ENCODE peak calls at places on chromosomes 7 and 10, in four cellular contexts. One of them, this sample, is unnamed.

GRCh38 chr7:1457059-1457948 is 2.0 kb downstream of the MICALL2 start:
- DNase-seq in right atrium auricular region: no peak
- DNase-seq in endodermal cell: no peak
- DNase-seq in CD8-positive, alpha-beta T cell: no peak
- DNase-seq in this sample: peak; percentile 46

GRCh38 chr7:28190077-28190476 is 9.5 kb upstream of the JAZF1 start:
- DNase-seq in right atrium auricular region: no peak
- DNase-seq in endodermal cell: no peak
- DNase-seq in CD8-positive, alpha-beta T cell: no peak
- DNase-seq in this sample: no peak

GRCh38 chr10:3331680-3332230 is 159.2 kb upstream of the PITRM1 start:
- DNase-seq in right atrium auricular region: no peak
- DNase-seq in endodermal cell: peak; percentile 31
- DNase-seq in CD8-positive, alpha-beta T cell: no peak
- DNase-seq in this sample: no peak

GRCh38 chr10:133272301-133272963 is 4.2 kb downstream of the ADAM8 start:
- DNase-seq in right atrium auricular region: no peak
- DNase-seq in endodermal cell: no peak
- DNase-seq in CD8-positive, alpha-beta T cell: no peak
- DNase-seq in this sample: no peak

GRCh38 chr7:18361756-18362155 is 133.8 kb upstream of the HDAC9 start:
- DNase-seq in right atrium auricular region: no peak
- DNase-seq in endodermal cell: peak; percentile 85
- DNase-seq in CD8-positive, alpha-beta T cell: no peak
- DNase-seq in this sample: peak; percentile 38

GRCh38 chr10:129760003-129760315 is 204.1 kb downstream of the EBF3 start:
- DNase-seq in right atrium auricular region: peak; percentile 40
- DNase-seq in endodermal cell: peak; percentile 18
- DNase-seq in CD8-positive, alpha-beta T cell: peak; percentile 34
- DNase-seq in this sample: peak; percentile 11

GRCh38 chr10:23439920-23440875 is 1.3 kb downstream of the OTUD1 start:
- DNase-seq in right atrium auricular region: no peak
- DNase-seq in endodermal cell: peak; percentile 78
- DNase-seq in CD8-positive, alpha-beta T cell: peak; percentile 63
- DNase-seq in this sample: peak; percentile 42

GRCh38 chr7:108244110-108244509 is 113.9 kb upstream of the LAMB4 start:
- DNase-seq in right atrium auricular region: no peak
- DNase-seq in endodermal cell: no peak
- DNase-seq in CD8-positive, alpha-beta T cell: no peak
- DNase-seq in this sample: no peak

GRCh38 chr10:103476046-103476768 is 2.8 kb downstream of the CALHM3 start:
- DNase-seq in right atrium auricular region: no peak
- DNase-seq in endodermal cell: peak; percentile 90
- DNase-seq in CD8-positive, alpha-beta T cell: no peak
- DNase-seq in this sample: no peak

GRCh38 chr10:99930731-99931550 is 78.8 kb downstream of the DNMBP start:
- DNase-seq in right atrium auricular region: no peak
- DNase-seq in endodermal cell: peak; percentile 71
- DNase-seq in CD8-positive, alpha-beta T cell: no peak
- DNase-seq in this sample: peak; percentile 94

GRCh38 chr10:19638873-19639233 is 177.4 kb upstream of the PLXDC2 start:
- DNase-seq in right atrium auricular region: no peak
- DNase-seq in endodermal cell: no peak
- DNase-seq in CD8-positive, alpha-beta T cell: no peak
- DNase-seq in this sample: no peak

GRCh38 chr7:94276046-94276445 is 118.6 kb upstream of the COL1A2 start:
- DNase-seq in right atrium auricular region: no peak
- DNase-seq in endodermal cell: no peak
- DNase-seq in CD8-positive, alpha-beta T cell: no peak
- DNase-seq in this sample: no peak

GRCh38 chr7:113128028-113128427 is 9.7 kb upstream of the SMIM30 start:
- DNase-seq in right atrium auricular region: no peak
- DNase-seq in endodermal cell: no peak
- DNase-seq in CD8-positive, alpha-beta T cell: no peak
- DNase-seq in this sample: no peak

GRCh38 chr10:6678211-6678803 is 98.2 kb upstream of the PRKCQ start:
- DNase-seq in right atrium auricular region: no peak
- DNase-seq in endodermal cell: peak; percentile 86
- DNase-seq in CD8-positive, alpha-beta T cell: peak; percentile 75
- DNase-seq in this sample: peak; percentile 62

GRCh38 chr7:55339033-55339995 is 25.8 kb upstream of the LANCL2 start:
- DNase-seq in right atrium auricular region: no peak
- DNase-seq in endodermal cell: no peak
- DNase-seq in CD8-positive, alpha-beta T cell: no peak
- DNase-seq in this sample: no peak

GRCh38 chr10:132872658-132873057 is 69.7 kb downstream of the CFAP46 start:
- DNase-seq in right atrium auricular region: no peak
- DNase-seq in endodermal cell: no peak
- DNase-seq in CD8-positive, alpha-beta T cell: no peak
- DNase-seq in this sample: no peak

GRCh38 chr7:44057181-44057848 is 8.1 kb downstream of the PGAM2 start:
- DNase-seq in right atrium auricular region: no peak
- DNase-seq in endodermal cell: no peak
- DNase-seq in CD8-positive, alpha-beta T cell: no peak
- DNase-seq in this sample: no peak

GRCh38 chr10:80126876-80127275 is 5.7 kb upstream of the PLAC9 start:
- DNase-seq in right atrium auricular region: peak; percentile 58
- DNase-seq in endodermal cell: peak; percentile 73
- DNase-seq in CD8-positive, alpha-beta T cell: no peak
- DNase-seq in this sample: no peak

GRCh38 chr10:80118669-80119068 is 13.9 kb upstream of the PLAC9 start:
- DNase-seq in right atrium auricular region: no peak
- DNase-seq in endodermal cell: no peak
- DNase-seq in CD8-positive, alpha-beta T cell: no peak
- DNase-seq in this sample: no peak

GRCh38 chr10:80122110-80122710 is 10.3 kb upstream of the PLAC9 start:
- DNase-seq in right atrium auricular region: peak; percentile 18
- DNase-seq in endodermal cell: no peak
- DNase-seq in CD8-positive, alpha-beta T cell: no peak
- DNase-seq in this sample: no peak

GRCh38 chr10:80122746-80123145 is 9.8 kb upstream of the PLAC9 start:
- DNase-seq in right atrium auricular region: peak; percentile 11
- DNase-seq in endodermal cell: no peak
- DNase-seq in CD8-positive, alpha-beta T cell: no peak
- DNase-seq in this sample: no peak
- H3K27ac ChIP-seq in right atrium auricular region: no peak overlapping the region
- H3K27ac ChIP-seq in endodermal cell: no peak overlapping the region
- H3K27ac ChIP-seq in CD8-positive, alpha-beta T cell: no peak overlapping the region
- H3K27ac ChIP-seq in this sample: no peak overlapping the region

DNA sequence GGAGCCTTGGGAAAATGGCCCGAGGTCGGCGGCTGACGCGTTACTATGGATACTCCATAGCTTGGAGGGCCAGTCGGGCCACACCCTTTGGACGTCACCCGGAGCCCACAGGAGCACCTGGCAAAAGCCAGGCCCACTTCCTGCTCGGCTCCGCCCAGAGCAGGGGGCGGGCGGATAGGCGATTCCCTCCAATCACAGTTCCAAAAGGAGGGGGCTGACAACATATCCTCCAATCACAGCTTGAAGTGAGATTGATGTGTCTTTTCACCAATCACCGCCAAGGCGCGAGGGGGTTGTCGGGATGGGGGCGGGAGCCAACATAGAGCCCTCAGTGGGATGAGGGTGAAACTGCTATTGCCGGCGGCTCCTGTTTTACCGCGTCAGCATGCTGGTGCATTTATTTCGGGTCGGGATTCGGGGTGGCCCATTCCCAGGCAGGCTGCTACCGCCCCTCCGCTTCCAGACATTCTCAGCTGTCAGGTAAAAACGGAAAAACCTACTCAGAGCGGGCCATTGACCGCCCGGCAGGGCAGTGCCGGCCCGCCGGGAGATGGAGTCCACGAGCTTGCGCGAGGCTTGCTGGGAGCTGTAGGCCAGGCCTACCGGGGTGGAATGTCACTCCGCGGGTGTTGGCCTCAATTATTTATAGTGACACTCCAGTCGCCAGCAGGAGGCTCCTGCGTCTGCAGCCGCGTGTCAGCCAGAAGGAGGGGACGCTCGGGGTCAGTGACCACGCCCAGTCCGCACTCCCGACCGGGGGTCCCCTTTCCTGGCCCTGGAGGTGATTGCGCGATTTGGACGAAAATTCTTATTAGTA is at the start of gene ABCB8:
- DNase-seq in right atrium auricular region: peak; percentile 99
- DNase-seq in endodermal cell: peak; percentile 99
- DNase-seq in CD8-positive, alpha-beta T cell: peak; percentile 98
- DNase-seq in this sample: peak; percentile 100
- TF ChIP-seq CTCF in right atrium auricular region: peak; percentile 23
- TF ChIP-seq CTCF in endodermal cell: peak; percentile 67
- TF ChIP-seq CTCF in CD8-positive, alpha-beta T cell: peak; percentile 35
- TF ChIP-seq CTCF in this sample: peak; percentile 45

GRCh38 chr10:101752241-101752640 is 23.7 kb downstream of the FGF8 start:
- DNase-seq in right atrium auricular region: no peak
- DNase-seq in endodermal cell: no peak
- DNase-seq in CD8-positive, alpha-beta T cell: no peak
- DNase-seq in this sample: no peak

GRCh38 chr10:101748496-101748895 is 27.4 kb downstream of the FGF8 start:
- DNase-seq in right atrium auricular region: no peak
- DNase-seq in endodermal cell: no peak
- DNase-seq in CD8-positive, alpha-beta T cell: no peak
- DNase-seq in this sample: no peak

GRCh38 chr10:101745074-101745690 is 30.7 kb downstream of the FGF8 start:
- DNase-seq in right atrium auricular region: no peak
- DNase-seq in endodermal cell: no peak
- DNase-seq in CD8-positive, alpha-beta T cell: no peak
- DNase-seq in this sample: peak; percentile 34

GRCh38 chr10:101749033-101749432 is 26.9 kb downstream of the FGF8 start:
- DNase-seq in right atrium auricular region: no peak
- DNase-seq in endodermal cell: peak; percentile 88
- DNase-seq in CD8-positive, alpha-beta T cell: no peak
- DNase-seq in this sample: no peak

DNA sequence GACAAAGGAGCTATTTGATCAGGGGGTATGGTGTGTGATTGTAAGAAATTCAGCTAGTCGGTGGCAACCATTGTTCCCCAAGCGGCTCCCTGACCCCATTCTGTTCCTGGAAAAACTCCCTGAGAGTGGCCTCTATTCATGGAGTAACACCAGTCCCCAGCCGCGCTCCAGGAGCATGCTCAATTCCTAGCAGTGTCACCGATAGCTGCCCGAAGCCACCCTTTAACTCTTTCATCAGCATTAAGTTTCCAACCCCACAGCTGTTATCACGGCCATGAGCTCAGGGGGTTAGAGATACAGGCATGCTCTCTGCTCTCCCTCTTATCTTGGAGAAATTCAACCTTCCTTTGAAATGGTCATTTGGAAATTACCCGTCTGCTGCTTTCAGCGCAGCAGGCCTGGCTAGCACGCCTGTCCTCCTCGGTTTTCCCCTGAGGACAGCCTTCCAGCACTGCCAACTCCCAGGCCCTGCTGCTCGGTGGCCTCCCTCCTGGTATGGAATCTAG is 26.4 kb downstream of the FGF8 start:
- DNase-seq in right atrium auricular region: no peak
- DNase-seq in endodermal cell: peak; percentile 79
- DNase-seq in CD8-positive, alpha-beta T cell: no peak
- DNase-seq in this sample: no peak
- H3K4me1 ChIP-seq in right atrium auricular region: no peaks in the 10 kb centered on the region
- H3K4me1 ChIP-seq in endodermal cell: peaks cover 17% of the 10 kb centered on the region
- H3K4me1 ChIP-seq in CD8-positive, alpha-beta T cell: no peaks in the 10 kb centered on the region
- H3K4me1 ChIP-seq in this sample: no peaks in the 10 kb centered on the region

DNA sequence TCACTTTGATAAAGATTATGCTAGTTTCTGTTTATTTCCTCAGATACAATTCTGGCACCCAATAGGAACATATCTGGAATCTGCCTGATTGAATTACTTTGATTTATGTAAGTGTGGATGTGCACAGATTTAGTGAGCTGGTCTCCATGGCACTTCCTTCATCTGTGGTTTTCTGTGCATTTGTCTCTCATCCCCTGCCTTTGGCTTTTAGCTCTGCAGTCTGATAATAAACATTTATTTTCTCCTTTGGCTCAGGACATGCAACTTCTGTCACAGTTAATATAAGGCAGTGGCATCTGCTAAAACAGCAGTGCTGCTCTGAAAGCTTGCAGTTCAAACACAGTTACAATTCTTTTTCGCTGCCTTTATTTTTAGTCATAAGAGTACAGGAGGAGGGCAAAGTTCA is 273.7 kb upstream of the CHRM2 start:
- DNase-seq in right atrium auricular region: no peak
- DNase-seq in endodermal cell: no peak
- DNase-seq in CD8-positive, alpha-beta T cell: no peak
- DNase-seq in this sample: no peak
- H3K27ac ChIP-seq in right atrium auricular region: no peak overlapping the region
- H3K27ac ChIP-seq in endodermal cell: no peak overlapping the region
- H3K27ac ChIP-seq in CD8-positive, alpha-beta T cell: no peak overlapping the region
- H3K27ac ChIP-seq in this sample: no peak overlapping the region